ENCODE peak calls at places on chromosome 15, in eight cellular contexts. X, D, B, W, T, Z, N and E are unnamed samples.

GRCh38 chr15:61028427-61028826 is 200.7 kb downstream of the RORA start:
- DNase-seq in B (no peak), X (no peak), D (no peak), T (no peak), Z (no peak), W (no peak), N (no peak), E (no peak)

GRCh38 chr15:25863067-25863967 is at the start of gene ATP10A:
- DNase-seq in B (peak; percentile 74), N (no peak), Z (no peak), T (no peak), W (no peak), D (peak; percentile 37), X (no peak), E (peak; percentile 40)

GRCh38 chr15:65651831-65652749 is 30.4 kb downstream of the SLC24A1 start:
- DNase-seq in W (no peak), X (no peak), B (no peak), N (no peak), T (peak; percentile 23), Z (no peak), D (no peak), E (no peak)

GRCh38 chr15:57741089-57741488 is 34.6 kb downstream of the POLR2M start:
- DNase-seq in D (no peak), B (no peak), W (no peak), X (no peak), Z (no peak), T (no peak), N (no peak), E (no peak)

GRCh38 chr15:99251436-99251821 is at the start of gene LRRC28:
- DNase-seq in W (no peak), Z (no peak), B (no peak), X (no peak), T (no peak), D (no peak), N (no peak), E (no peak)

GRCh38 chr15:89057506-89058133 is 30.6 kb upstream of the ABHD2 start:
- DNase-seq in W (peak; percentile 91), Z (peak; percentile 90), X (peak; percentile 74), T (peak; percentile 64), B (peak; percentile 91), D (peak; percentile 87), N (peak; percentile 86), E (peak; percentile 73)

GRCh38 chr15:55902975-55903374 is 90.4 kb downstream of the NEDD4 start:
- DNase-seq in B (no peak), T (no peak), Z (no peak), D (no peak), W (no peak), N (no peak), X (no peak), E (no peak)

GRCh38 chr15:93173369-93173768 is 84.4 kb upstream of the RGMA start:
- DNase-seq in W (no peak), B (no peak), Z (no peak), X (no peak), D (no peak), T (no peak), N (no peak), E (no peak)

GRCh38 chr15:35519536-35520149 is 26.3 kb downstream of the DPH6 start:
- DNase-seq in W (no peak), B (no peak), T (no peak), D (no peak), N (no peak), X (no peak), Z (no peak), E (no peak)

GRCh38 chr15:34038023-34038403 is 991 bp downstream of the AVEN start:
- DNase-seq in W (no peak), D (no peak), T (no peak), N (no peak), X (no peak), B (no peak), Z (no peak), E (no peak)

GRCh38 chr15:92887869-92888268 is 12.3 kb upstream of the CHD2 start:
- DNase-seq in W (no peak), X (no peak), D (no peak), Z (no peak), B (no peak), T (no peak), N (no peak), E (no peak)

GRCh38 chr15:92809880-92810361 is 90.2 kb upstream of the CHD2 start:
- DNase-seq in X (peak; percentile 47), Z (no peak), N (peak; percentile 68), B (peak; percentile 80), W (no peak), T (peak; percentile 50), D (no peak), E (peak; percentile 58)

GRCh38 chr15:40308844-40309189 is 1.1 kb upstream of the PLCB2 start:
- DNase-seq in X (no peak), W (no peak), Z (no peak), T (no peak), B (peak; percentile 70), N (peak; percentile 34), D (no peak), E (no peak)
- H3K4me1 ChIP-seq in X (peaks cover 6% of the 10 kb centered on the region), W (peaks cover 3% of the 10 kb centered on the region), Z (peaks cover 41% of the 10 kb centered on the region), T (no peaks in the 10 kb centered on the region), B (peaks cover 3% of the 10 kb centered on the region), N (peaks cover 3% of the 10 kb centered on the region), D (no peaks in the 10 kb centered on the region), E (no peaks in the 10 kb centered on the region)

GRCh38 chr15:74434260-74434915 is 630 bp upstream of the SEMA7A start:
- DNase-seq in T (no peak), W (no peak), X (no peak), Z (no peak), N (no peak), B (no peak), D (no peak), E (peak; percentile 25)

GRCh38 chr15:74432968-74433591 is 678 bp downstream of the SEMA7A start:
- DNase-seq in W (no peak), Z (no peak), T (no peak), B (no peak), N (no peak), D (no peak), X (no peak), E (no peak)

GRCh38 chr15:74431645-74432044 is 2.1 kb downstream of the SEMA7A start:
- DNase-seq in B (no peak), W (no peak), Z (no peak), N (no peak), X (no peak), T (no peak), D (no peak), E (no peak)

GRCh38 chr15:74432271-74432967 is 1.3 kb downstream of the SEMA7A start:
- DNase-seq in T (no peak), W (no peak), B (no peak), D (no peak), Z (no peak), X (no peak), N (no peak), E (no peak)

DNA sequence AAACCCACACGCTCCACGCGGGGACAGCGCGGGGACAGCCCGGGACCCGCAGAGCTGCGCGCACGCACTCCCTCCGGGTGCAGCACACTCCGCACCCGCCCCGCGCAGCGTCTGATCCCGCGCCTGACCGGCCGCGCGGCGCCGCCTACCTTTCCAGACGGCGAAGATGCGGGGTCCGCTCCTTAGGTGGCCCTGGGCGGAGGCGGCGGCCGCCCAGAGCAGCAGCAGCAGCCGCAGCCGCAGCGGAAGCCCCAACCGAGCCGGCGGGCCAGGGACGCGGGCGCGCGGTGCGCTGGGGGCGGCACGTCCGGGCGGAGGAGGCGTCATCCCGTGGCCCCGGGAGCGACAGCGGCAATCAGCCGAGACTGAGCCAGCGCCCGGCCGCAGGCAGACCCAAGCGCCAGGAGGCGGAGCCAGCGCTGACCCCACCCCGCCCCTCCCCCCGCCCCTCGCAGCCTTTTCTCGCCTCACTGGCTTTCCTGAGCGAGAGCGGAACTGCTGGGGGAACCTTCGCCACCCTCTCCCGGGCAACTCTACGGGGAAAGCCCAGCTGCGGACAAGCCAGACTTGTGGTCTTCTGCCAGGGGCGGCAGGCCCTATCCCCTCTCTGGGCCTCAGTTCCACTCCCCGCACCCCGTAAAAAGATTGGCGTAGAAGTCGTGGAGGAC is at the start of gene SEMA7A:
- DNase-seq in T (peak; percentile 54), N (peak; percentile 84), X (peak; percentile 87), W (peak; percentile 81), Z (peak; percentile 83), D (peak; percentile 81), B (peak; percentile 89), E (peak; percentile 85)
- TF ChIP-seq POLR2A in T (no peak), N (peak; percentile 9), X (peak; percentile 27), W (peak; percentile 56), Z (no peak), D (peak; percentile 69), B (no peak), E (no peak)

GRCh38 chr15:48392356-48392755 is 61.1 kb downstream of the DUT start:
- DNase-seq in D (peak; percentile 69), N (no peak), X (peak; percentile 62), W (no peak), Z (no peak), B (peak; percentile 88), T (peak; percentile 44), E (peak; percentile 62)
- H3K4me1 ChIP-seq in D (no peaks in the 10 kb centered on the region), N (peaks cover 5% of the 10 kb centered on the region), X (peaks cover 24% of the 10 kb centered on the region), W (peaks cover 13% of the 10 kb centered on the region), Z (peaks cover 53% of the 10 kb centered on the region), B (peaks cover 12% of the 10 kb centered on the region), T (peaks cover 11% of the 10 kb centered on the region), E (peaks cover 14% of the 10 kb centered on the region)

GRCh38 chr15:63502137-63502801 is 2.1 kb upstream of the USP3 start:
- DNase-seq in Z (peak; percentile 64), W (no peak), T (peak; percentile 50), N (peak; percentile 52), X (no peak), B (no peak), D (no peak), E (peak; percentile 42)

GRCh38 chr15:63504979-63505841 is 817 bp downstream of the USP3 start:
- DNase-seq in D (peak; percentile 53), T (peak; percentile 54), W (no peak), B (peak; percentile 82), Z (peak; percentile 77), N (peak; percentile 80), X (peak; percentile 62), E (peak; percentile 79)

GRCh38 chr15:63502843-63503738 is 1.3 kb upstream of the USP3 start:
- DNase-seq in X (peak; percentile 91), D (peak; percentile 86), W (peak; percentile 88), N (peak; percentile 96), T (peak; percentile 88), B (peak; percentile 95), Z (peak; percentile 96), E (peak; percentile 87)

GRCh38 chr15:63504247-63504978 is at the start of gene USP3:
- DNase-seq in N (peak; percentile 97), B (peak; percentile 98), W (peak; percentile 67), Z (peak; percentile 95), X (peak; percentile 94), D (peak; percentile 97), T (peak; percentile 94), E (peak; percentile 97)

DNA sequence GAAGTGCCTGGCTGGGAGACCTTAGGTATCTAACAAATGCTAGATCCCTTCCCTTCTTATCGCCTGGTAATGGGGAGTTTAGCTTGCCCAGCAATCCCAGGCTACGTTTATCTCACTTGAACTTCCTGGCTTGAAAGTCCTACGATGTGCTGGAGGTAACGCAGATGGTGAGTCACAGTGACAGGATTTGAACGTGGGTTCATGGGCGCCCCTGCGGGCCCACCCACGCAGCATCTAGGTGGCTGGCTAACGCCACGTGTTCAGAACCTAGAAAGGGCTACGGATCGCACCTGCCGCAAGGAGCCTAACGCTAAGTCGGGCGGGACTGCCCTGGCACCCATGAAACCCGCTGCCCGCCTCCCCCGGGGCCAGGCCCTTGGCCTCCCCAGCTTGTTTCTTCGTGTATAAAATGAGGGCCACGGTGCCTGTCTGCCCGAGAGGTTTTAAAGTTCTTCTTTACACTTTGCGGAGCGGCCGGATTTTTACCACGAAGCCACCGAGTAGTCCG is 600 bp upstream of the USP3 start:
- DNase-seq in D (peak; percentile 72), T (peak; percentile 70), W (peak; percentile 48), Z (peak; percentile 69), B (peak; percentile 86), N (peak; percentile 77), X (peak; percentile 84), E (peak; percentile 76)
- TF ChIP-seq POLR2A in D (no peak), T (no peak), W (peak; percentile 39), Z (no peak), B (no peak), N (no peak), X (no peak), E (no peak)